ENCODE peak calls at places on chromosomes 3 and 15, in five cellular contexts. One of them, this sample, is unnamed. For H3K4me1, the result is how much of the 10 kb centered on the place peaks cover.

GRCh38 chr3:180383332-180384020 is 218.5 kb upstream of the TTC14 start:
- DNase-seq in ovary: no peak
- DNase-seq in A673: no peak
- DNase-seq in cardiac muscle cell: no peak
- DNase-seq in mesenchymal stem cell: no peak
- DNase-seq in this sample: no peak

GRCh38 chr3:127123533-127123932 is 69.4 kb upstream of the PRR23E start:
- DNase-seq in ovary: no peak
- DNase-seq in A673: no peak
- DNase-seq in cardiac muscle cell: no peak
- DNase-seq in mesenchymal stem cell: no peak
- DNase-seq in this sample: no peak

GRCh38 chr15:69573815-69574472 is 121.3 kb downstream of the RPLP1 start:
- DNase-seq in ovary: no peak
- DNase-seq in A673: no peak
- DNase-seq in cardiac muscle cell: no peak
- DNase-seq in mesenchymal stem cell: peak
- DNase-seq in this sample: no peak

GRCh38 chr3:143445118-143445517 is 325.5 kb downstream of the CHST2 start:
- DNase-seq in ovary: no peak
- DNase-seq in A673: no peak
- DNase-seq in cardiac muscle cell: no peak
- DNase-seq in mesenchymal stem cell: peak
- DNase-seq in this sample: no peak

GRCh38 chr3:89332311-89333159 is 225.1 kb downstream of the EPHA3 start:
- DNase-seq in ovary: no peak
- DNase-seq in A673: peak
- DNase-seq in cardiac muscle cell: no peak
- DNase-seq in mesenchymal stem cell: peak
- DNase-seq in this sample: peak

GRCh38 chr15:48858401-48858800 is 19.5 kb upstream of the EID1 start:
- DNase-seq in ovary: no peak
- DNase-seq in A673: no peak
- DNase-seq in cardiac muscle cell: no peak
- DNase-seq in mesenchymal stem cell: peak
- DNase-seq in this sample: no peak

GRCh38 chr3:48845170-48845569 is 2.5 kb downstream of the PRKAR2A start:
- DNase-seq in ovary: peak
- DNase-seq in A673: no peak
- DNase-seq in cardiac muscle cell: peak
- DNase-seq in mesenchymal stem cell: peak
- DNase-seq in this sample: no peak

GRCh38 chr3:29065211-29065785 is 215.6 kb upstream of the RBMS3 start:
- DNase-seq in ovary: peak
- DNase-seq in A673: peak
- DNase-seq in cardiac muscle cell: peak
- DNase-seq in mesenchymal stem cell: peak
- DNase-seq in this sample: peak

GRCh38 chr15:40941528-40942336 is 11.5 kb upstream of the CHAC1 start:
- DNase-seq in ovary: peak
- DNase-seq in A673: peak
- DNase-seq in cardiac muscle cell: peak
- DNase-seq in mesenchymal stem cell: peak
- DNase-seq in this sample: peak

GRCh38 chr3:97882975-97883598 is 61.3 kb downstream of the CRYBG3 start:
- DNase-seq in ovary: no peak
- DNase-seq in A673: peak
- DNase-seq in cardiac muscle cell: no peak
- DNase-seq in mesenchymal stem cell: peak
- DNase-seq in this sample: no peak

GRCh38 chr15:70493376-70493775 is 270.0 kb downstream of the UACA start:
- DNase-seq in ovary: no peak
- DNase-seq in A673: no peak
- DNase-seq in cardiac muscle cell: no peak
- DNase-seq in mesenchymal stem cell: no peak
- DNase-seq in this sample: no peak

GRCh38 chr3:195809796-195810454 is 1.8 kb downstream of the MUC4 start:
- DNase-seq in ovary: no peak
- DNase-seq in A673: no peak
- DNase-seq in cardiac muscle cell: no peak
- DNase-seq in mesenchymal stem cell: no peak
- DNase-seq in this sample: no peak

DNA sequence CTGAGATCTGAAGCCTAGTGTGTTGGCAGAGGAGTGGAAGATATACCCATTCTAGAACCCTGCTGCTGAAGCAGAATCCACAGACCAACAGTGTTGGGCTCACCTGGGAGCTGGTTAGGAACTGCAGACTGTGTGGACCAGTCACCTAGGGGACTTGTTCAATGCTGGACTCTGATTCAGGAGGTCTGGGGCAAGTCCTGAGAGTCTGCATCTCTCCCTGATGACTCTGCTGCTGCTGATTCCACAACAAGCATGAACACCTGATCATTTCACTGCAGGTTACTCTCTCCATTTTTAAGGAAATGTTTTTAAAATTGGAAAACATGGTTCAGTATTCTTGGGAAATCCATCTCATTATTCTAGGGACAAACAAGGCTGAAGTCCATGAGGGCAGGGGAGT is 84.9 kb downstream of the SEMA6D start:
- DNase-seq in ovary: no peak
- DNase-seq in A673: no peak
- DNase-seq in cardiac muscle cell: no peak
- DNase-seq in mesenchymal stem cell: no peak
- DNase-seq in this sample: no peak
- H3K27ac ChIP-seq in ovary: no peak
- H3K27ac ChIP-seq in A673: no peak
- H3K27ac ChIP-seq in cardiac muscle cell: no peak
- H3K27ac ChIP-seq in mesenchymal stem cell: no peak
- H3K27ac ChIP-seq in this sample: no peak

GRCh38 chr3:17623464-17623863 is 119.0 kb downstream of the TBC1D5 start:
- DNase-seq in ovary: no peak
- DNase-seq in A673: no peak
- DNase-seq in cardiac muscle cell: no peak
- DNase-seq in mesenchymal stem cell: no peak
- DNase-seq in this sample: no peak

GRCh38 chr3:17619952-17620351 is 122.5 kb downstream of the TBC1D5 start:
- DNase-seq in ovary: no peak
- DNase-seq in A673: no peak
- DNase-seq in cardiac muscle cell: no peak
- DNase-seq in mesenchymal stem cell: no peak
- DNase-seq in this sample: no peak

GRCh38 chr3:17629400-17629799 is 113.0 kb downstream of the TBC1D5 start:
- DNase-seq in ovary: no peak
- DNase-seq in A673: no peak
- DNase-seq in cardiac muscle cell: no peak
- DNase-seq in mesenchymal stem cell: no peak
- DNase-seq in this sample: no peak

GRCh38 chr3:17625111-17625510 is 117.3 kb downstream of the TBC1D5 start:
- DNase-seq in ovary: no peak
- DNase-seq in A673: no peak
- DNase-seq in cardiac muscle cell: no peak
- DNase-seq in mesenchymal stem cell: no peak
- DNase-seq in this sample: no peak
- H3K4me1 ChIP-seq in ovary: under half
- H3K4me1 ChIP-seq in A673: under half
- H3K4me1 ChIP-seq in cardiac muscle cell: under half
- H3K4me1 ChIP-seq in mesenchymal stem cell: under half
- H3K4me1 ChIP-seq in this sample: under half

GRCh38 chr3:191136347-191136746 is 62.7 kb upstream of the OSTN start:
- DNase-seq in ovary: no peak
- DNase-seq in A673: peak
- DNase-seq in cardiac muscle cell: peak
- DNase-seq in mesenchymal stem cell: peak
- DNase-seq in this sample: no peak
- H3K27ac ChIP-seq in ovary: no peak
- H3K27ac ChIP-seq in A673: no peak
- H3K27ac ChIP-seq in cardiac muscle cell: no peak
- H3K27ac ChIP-seq in mesenchymal stem cell: no peak
- H3K27ac ChIP-seq in this sample: no peak

DNA sequence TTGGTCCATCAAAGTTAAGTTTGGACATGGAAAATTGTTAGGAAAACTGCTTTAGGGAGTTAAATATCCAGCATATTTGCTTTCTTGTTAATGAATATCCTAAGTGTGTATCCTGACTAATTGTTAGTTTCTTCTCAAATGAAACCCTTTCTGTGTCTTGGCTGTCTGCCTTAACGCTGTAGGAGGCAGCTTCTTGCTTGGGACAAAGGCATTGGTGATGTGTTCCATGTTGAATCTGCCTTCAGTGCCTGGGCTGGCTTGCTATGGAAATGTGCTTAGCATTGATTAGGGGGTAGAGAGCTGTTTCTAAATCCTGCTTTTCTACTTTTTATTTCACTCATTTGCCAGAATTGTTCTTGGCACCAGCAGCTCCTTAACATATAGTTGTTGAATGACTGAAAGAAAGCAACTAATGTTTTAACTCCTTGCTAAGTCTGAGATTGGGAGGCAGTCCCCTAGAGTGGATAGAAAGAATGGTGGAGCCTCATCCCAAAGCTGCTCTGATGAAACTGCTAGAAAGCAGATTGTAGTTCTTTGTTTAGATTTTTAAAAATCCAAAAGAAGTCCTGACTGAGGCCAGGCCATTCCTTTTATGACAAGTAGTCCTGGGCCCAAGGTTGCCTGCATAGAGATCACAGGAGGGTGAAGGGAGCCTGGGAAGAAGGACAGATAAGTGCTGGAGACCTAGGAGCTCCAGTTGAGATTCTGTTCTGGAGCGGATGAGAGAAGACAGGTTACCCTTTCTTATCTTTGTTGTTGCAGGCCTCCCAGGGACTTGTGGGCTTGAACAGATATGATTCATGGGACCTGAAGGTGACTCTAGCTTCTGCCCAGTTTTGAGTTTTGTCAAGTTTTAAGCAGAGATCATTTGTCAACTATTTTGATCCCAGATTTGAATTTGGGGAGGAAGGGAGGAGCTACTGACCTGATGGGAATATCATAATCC is 39.3 kb downstream of the OXNAD1 start:
- DNase-seq in ovary: no peak
- DNase-seq in A673: no peak
- DNase-seq in cardiac muscle cell: no peak
- DNase-seq in mesenchymal stem cell: no peak
- DNase-seq in this sample: no peak
- H3K4me1 ChIP-seq in ovary: under half
- H3K4me1 ChIP-seq in A673: under half
- H3K4me1 ChIP-seq in cardiac muscle cell: under half
- H3K4me1 ChIP-seq in mesenchymal stem cell: under half
- H3K4me1 ChIP-seq in this sample: under half

GRCh38 chr15:64146520-64146884 is 5.0 kb upstream of the SNX22 start:
- DNase-seq in ovary: no peak
- DNase-seq in A673: no peak
- DNase-seq in cardiac muscle cell: no peak
- DNase-seq in mesenchymal stem cell: no peak
- DNase-seq in this sample: no peak

GRCh38 chr15:64144565-64145281 is 6.8 kb upstream of the SNX22 start:
- DNase-seq in ovary: no peak
- DNase-seq in A673: no peak
- DNase-seq in cardiac muscle cell: no peak
- DNase-seq in mesenchymal stem cell: no peak
- DNase-seq in this sample: no peak

GRCh38 chr15:64146885-64147681 is 4.4 kb upstream of the SNX22 start:
- DNase-seq in ovary: no peak
- DNase-seq in A673: peak
- DNase-seq in cardiac muscle cell: peak
- DNase-seq in mesenchymal stem cell: no peak
- DNase-seq in this sample: peak

GRCh38 chr15:64144192-64144564 is 7.4 kb upstream of the SNX22 start:
- DNase-seq in ovary: no peak
- DNase-seq in A673: no peak
- DNase-seq in cardiac muscle cell: no peak
- DNase-seq in mesenchymal stem cell: no peak
- DNase-seq in this sample: no peak

GRCh38 chr15:64146041-64146440 is 5.5 kb upstream of the SNX22 start:
- DNase-seq in ovary: no peak
- DNase-seq in A673: no peak
- DNase-seq in cardiac muscle cell: no peak
- DNase-seq in mesenchymal stem cell: no peak
- DNase-seq in this sample: no peak
- H3K27ac ChIP-seq in ovary: no peak
- H3K27ac ChIP-seq in A673: no peak
- H3K27ac ChIP-seq in cardiac muscle cell: peak
- H3K27ac ChIP-seq in mesenchymal stem cell: no peak
- H3K27ac ChIP-seq in this sample: no peak

GRCh38 chr15:101187820-101188516 is 63.9 kb downstream of the CHSY1 start:
- DNase-seq in ovary: no peak
- DNase-seq in A673: no peak
- DNase-seq in cardiac muscle cell: peak
- DNase-seq in mesenchymal stem cell: peak
- DNase-seq in this sample: no peak

GRCh38 chr15:101184830-101185229 is 67.0 kb downstream of the CHSY1 start:
- DNase-seq in ovary: no peak
- DNase-seq in A673: no peak
- DNase-seq in cardiac muscle cell: no peak
- DNase-seq in mesenchymal stem cell: no peak
- DNase-seq in this sample: no peak

GRCh38 chr15:101185336-101185735 is 66.5 kb downstream of the CHSY1 start:
- DNase-seq in ovary: no peak
- DNase-seq in A673: no peak
- DNase-seq in cardiac muscle cell: no peak
- DNase-seq in mesenchymal stem cell: no peak
- DNase-seq in this sample: no peak

GRCh38 chr15:101183926-101184305 is 67.9 kb downstream of the CHSY1 start:
- DNase-seq in ovary: no peak
- DNase-seq in A673: no peak
- DNase-seq in cardiac muscle cell: no peak
- DNase-seq in mesenchymal stem cell: no peak
- DNase-seq in this sample: no peak

DNA sequence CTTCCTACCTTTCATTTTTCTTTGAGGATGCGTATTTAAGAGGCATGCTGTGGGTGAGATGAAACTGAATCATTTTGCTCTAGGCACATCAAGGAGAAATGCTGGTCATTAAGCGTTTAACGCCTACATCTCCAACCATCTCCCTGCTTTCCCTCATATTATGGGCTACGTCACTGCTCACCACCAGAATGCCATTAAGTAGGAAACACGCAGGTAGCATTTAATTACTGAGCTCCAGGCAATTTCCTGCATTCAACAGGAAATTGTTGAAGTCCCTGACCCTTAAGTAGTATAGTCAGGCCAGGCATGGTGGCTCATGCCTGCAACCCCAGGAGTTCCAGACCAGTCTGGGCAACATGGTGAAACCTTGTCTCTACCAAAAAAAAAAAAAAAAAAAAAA is 66.1 kb downstream of the CHSY1 start:
- DNase-seq in ovary: no peak
- DNase-seq in A673: peak
- DNase-seq in cardiac muscle cell: no peak
- DNase-seq in mesenchymal stem cell: no peak
- DNase-seq in this sample: no peak
- H3K4me1 ChIP-seq in ovary: under half
- H3K4me1 ChIP-seq in A673: under half
- H3K4me1 ChIP-seq in cardiac muscle cell: half or more
- H3K4me1 ChIP-seq in mesenchymal stem cell: under half
- H3K4me1 ChIP-seq in this sample: under half